ENCODE peak calls at places on chromosomes 4 and X, in nine cellular contexts. H, T, Y, W, E, M, C, V and S are unnamed samples.

GRCh38 chrX:29491659-29492058 is 723.7 kb upstream of the MAGEB2 start:
- DNase-seq in W (no peak), V (no peak), E (no peak), C (no peak), T (no peak), Y (no peak), H (no peak), M (no peak), S (no peak)

GRCh38 chr4:128161138-128161537 is 100.0 kb downstream of the LARP1B start:
- DNase-seq in M (no peak), H (no peak), V (no peak), C (no peak), W (no peak), Y (no peak), T (no peak), E (no peak), S (no peak)

GRCh38 chr4:2862528-2862927 is 18.9 kb downstream of the ADD1 start:
- DNase-seq in C (peak; percentile 57), Y (no peak), V (no peak), M (no peak), H (no peak), T (no peak), E (peak; percentile 42), W (peak; percentile 60), S (no peak)

GRCh38 chrX:151695583-151695930 is 299 bp downstream of the PRRG3 start:
- DNase-seq in V (no peak), T (no peak), C (no peak), M (no peak), E (no peak), Y (no peak), H (no peak), W (no peak), S (no peak)

GRCh38 chrX:6968231-6968630 is 179.3 kb upstream of the STS start:
- DNase-seq in W (peak; percentile 64), M (no peak), E (no peak), C (peak; percentile 54), T (no peak), Y (no peak), V (no peak), H (no peak), S (no peak)

GRCh38 chr4:40283968-40284367 is 51.2 kb upstream of the CHRNA9 start:
- DNase-seq in H (no peak), T (no peak), Y (peak; percentile 36), M (peak; percentile 78), E (no peak), C (peak; percentile 72), W (no peak), V (peak; percentile 80), S (no peak)

GRCh38 chr4:144174401-144175067 is 34.0 kb upstream of the GYPA start:
- DNase-seq in Y (peak; percentile 63), T (peak; percentile 4), M (no peak), H (no peak), W (peak; percentile 59), C (peak; percentile 16), V (no peak), E (peak; percentile 84), S (no peak)

GRCh38 chrX:53281321-53281822 is at the start of gene IQSEC2:
- DNase-seq in T (peak; percentile 6), E (peak; percentile 76), V (no peak), H (peak; percentile 50), Y (peak; percentile 83), M (no peak), W (peak; percentile 77), C (peak; percentile 85), S (no peak)

GRCh38 chr4:2290974-2291704 is 29.2 kb upstream of the MXD4 start:
- DNase-seq in W (no peak), H (peak; percentile 42), M (peak; percentile 25), C (no peak), V (peak; percentile 77), Y (no peak), T (no peak), E (no peak), S (no peak)

GRCh38 chr4:95833652-95834276 is 6.1 kb upstream of the PDHA2 start:
- DNase-seq in H (no peak), E (no peak), M (no peak), Y (no peak), T (no peak), C (no peak), V (no peak), W (no peak), S (no peak)

GRCh38 chr4:71941001-71941400 is 90.8 kb upstream of the NPFFR2 start:
- DNase-seq in M (no peak), E (peak; percentile 9), T (peak; percentile 18), Y (peak; percentile 5), C (peak; percentile 16), V (no peak), W (peak; percentile 25), H (peak; percentile 51), S (no peak)

GRCh38 chr4:173919196-173919595 is 364.3 kb downstream of the FBXO8 start:
- DNase-seq in W (no peak), E (peak; percentile 82), C (no peak), H (no peak), Y (peak; percentile 61), T (no peak), V (no peak), M (no peak), S (no peak)